ENCODE peak calls at places on chromosomes 3 and 15, in seven cellular contexts. One of them, this sample, is unnamed.

GRCh38 chr15:77734306-77734705 is 101.6 kb upstream of the LINGO1 start:
- DNase-seq in WERI-Rb-1: no peak
- DNase-seq in uterus: no peak
- DNase-seq in type B pancreatic cell: no peak
- DNase-seq in A549: no peak
- DNase-seq in AG09319: no peak
- DNase-seq in astrocyte of the spinal cord: no peak
- DNase-seq in this sample: no peak

GRCh38 chr3:71893702-71894479 is 108.9 kb upstream of the PROK2 start:
- DNase-seq in type B pancreatic cell: no peak
- DNase-seq in WERI-Rb-1: no peak
- DNase-seq in A549: no peak
- DNase-seq in uterus: no peak
- DNase-seq in astrocyte of the spinal cord: no peak
- DNase-seq in AG09319: no peak
- DNase-seq in this sample: no peak

GRCh38 chr15:59550520-59550919 is 61.1 kb upstream of the GCNT3 start:
- DNase-seq in WERI-Rb-1: no peak
- DNase-seq in A549: no peak
- DNase-seq in astrocyte of the spinal cord: no peak
- DNase-seq in type B pancreatic cell: no peak
- DNase-seq in uterus: no peak
- DNase-seq in AG09319: no peak
- DNase-seq in this sample: no peak

GRCh38 chr3:100463002-100463401 is 29.4 kb upstream of the TMEM45A start:
- DNase-seq in uterus: peak; percentile 45
- DNase-seq in astrocyte of the spinal cord: peak; percentile 73
- DNase-seq in WERI-Rb-1: peak; percentile 21
- DNase-seq in type B pancreatic cell: no peak
- DNase-seq in A549: peak; percentile 53
- DNase-seq in AG09319: peak; percentile 46
- DNase-seq in this sample: peak; percentile 50

GRCh38 chr3:50279255-50280016 is 549 bp downstream of the LSMEM2 start:
- DNase-seq in uterus: no peak
- DNase-seq in A549: no peak
- DNase-seq in astrocyte of the spinal cord: no peak
- DNase-seq in type B pancreatic cell: no peak
- DNase-seq in AG09319: no peak
- DNase-seq in WERI-Rb-1: no peak
- DNase-seq in this sample: no peak

GRCh38 chr15:48954538-48954937 is 9.2 kb downstream of the SHC4 start:
- DNase-seq in A549: no peak
- DNase-seq in WERI-Rb-1: no peak
- DNase-seq in astrocyte of the spinal cord: no peak
- DNase-seq in uterus: no peak
- DNase-seq in AG09319: no peak
- DNase-seq in type B pancreatic cell: no peak
- DNase-seq in this sample: no peak

GRCh38 chr3:5011555-5012256 is 32.5 kb downstream of the BHLHE40 start:
- DNase-seq in WERI-Rb-1: no peak
- DNase-seq in uterus: no peak
- DNase-seq in AG09319: no peak
- DNase-seq in A549: no peak
- DNase-seq in astrocyte of the spinal cord: no peak
- DNase-seq in type B pancreatic cell: no peak
- DNase-seq in this sample: no peak

GRCh38 chr3:46989146-46989810 is 9.8 kb downstream of the NBEAL2 start:
- DNase-seq in type B pancreatic cell: no peak
- DNase-seq in A549: no peak
- DNase-seq in AG09319: no peak
- DNase-seq in uterus: no peak
- DNase-seq in astrocyte of the spinal cord: no peak
- DNase-seq in WERI-Rb-1: no peak
- DNase-seq in this sample: no peak

GRCh38 chr3:140292684-140293083 is 357.7 kb downstream of the CLSTN2 start:
- DNase-seq in AG09319: peak; percentile 37
- DNase-seq in uterus: peak; percentile 30
- DNase-seq in A549: no peak
- DNase-seq in astrocyte of the spinal cord: peak; percentile 85
- DNase-seq in WERI-Rb-1: no peak
- DNase-seq in type B pancreatic cell: no peak
- DNase-seq in this sample: no peak

GRCh38 chr15:91412529-91412928 is 312.5 kb downstream of the SV2B start:
- DNase-seq in WERI-Rb-1: no peak
- DNase-seq in astrocyte of the spinal cord: no peak
- DNase-seq in type B pancreatic cell: no peak
- DNase-seq in uterus: no peak
- DNase-seq in AG09319: no peak
- DNase-seq in A549: no peak
- DNase-seq in this sample: no peak

GRCh38 chr3:20288050-20288449 is 102.0 kb upstream of the SGO1 start:
- DNase-seq in A549: no peak
- DNase-seq in AG09319: no peak
- DNase-seq in astrocyte of the spinal cord: no peak
- DNase-seq in uterus: no peak
- DNase-seq in type B pancreatic cell: no peak
- DNase-seq in WERI-Rb-1: no peak
- DNase-seq in this sample: no peak

GRCh38 chr15:95247068-95247984 is 1016.0 kb downstream of the MCTP2 start:
- DNase-seq in WERI-Rb-1: no peak
- DNase-seq in type B pancreatic cell: no peak
- DNase-seq in AG09319: peak; percentile 86
- DNase-seq in A549: peak; percentile 96
- DNase-seq in astrocyte of the spinal cord: peak; percentile 95
- DNase-seq in uterus: no peak
- DNase-seq in this sample: peak; percentile 73

GRCh38 chr3:183268361-183268760 is 15.3 kb downstream of the B3GNT5 start:
- DNase-seq in astrocyte of the spinal cord: no peak
- DNase-seq in type B pancreatic cell: no peak
- DNase-seq in WERI-Rb-1: no peak
- DNase-seq in AG09319: no peak
- DNase-seq in uterus: no peak
- DNase-seq in A549: no peak
- DNase-seq in this sample: no peak

GRCh38 chr3:47163023-47163989 is 607 bp downstream of the SETD2 start:
- DNase-seq in astrocyte of the spinal cord: peak; percentile 38
- DNase-seq in uterus: peak; percentile 23
- DNase-seq in type B pancreatic cell: peak; percentile 75
- DNase-seq in A549: no peak
- DNase-seq in WERI-Rb-1: peak; percentile 16
- DNase-seq in AG09319: no peak
- DNase-seq in this sample: peak; percentile 51

GRCh38 chr15:91559066-91559465 is 294.4 kb upstream of the SLCO3A1 start:
- DNase-seq in type B pancreatic cell: no peak
- DNase-seq in WERI-Rb-1: no peak
- DNase-seq in AG09319: no peak
- DNase-seq in A549: no peak
- DNase-seq in astrocyte of the spinal cord: no peak
- DNase-seq in uterus: no peak
- DNase-seq in this sample: no peak

GRCh38 chr15:36627566-36627965 is 48.1 kb downstream of the CDIN1 start:
- DNase-seq in A549: no peak
- DNase-seq in AG09319: no peak
- DNase-seq in WERI-Rb-1: no peak
- DNase-seq in type B pancreatic cell: no peak
- DNase-seq in astrocyte of the spinal cord: no peak
- DNase-seq in uterus: no peak
- DNase-seq in this sample: no peak

GRCh38 chr15:74614744-74615312 is 808 bp upstream of the CLK3 start:
- DNase-seq in AG09319: peak; percentile 54
- DNase-seq in A549: no peak
- DNase-seq in WERI-Rb-1: peak; percentile 77
- DNase-seq in type B pancreatic cell: peak; percentile 85
- DNase-seq in astrocyte of the spinal cord: peak; percentile 74
- DNase-seq in uterus: no peak
- DNase-seq in this sample: peak; percentile 85

GRCh38 chr3:78741066-78741645 is 1026.6 kb downstream of the ROBO1 start:
- DNase-seq in AG09319: no peak
- DNase-seq in astrocyte of the spinal cord: no peak
- DNase-seq in type B pancreatic cell: no peak
- DNase-seq in WERI-Rb-1: no peak
- DNase-seq in A549: no peak
- DNase-seq in uterus: no peak
- DNase-seq in this sample: no peak

GRCh38 chr3:181755959-181756358 is 44.2 kb downstream of the SOX2 start:
- DNase-seq in uterus: no peak
- DNase-seq in WERI-Rb-1: no peak
- DNase-seq in A549: no peak
- DNase-seq in astrocyte of the spinal cord: no peak
- DNase-seq in type B pancreatic cell: no peak
- DNase-seq in AG09319: no peak
- DNase-seq in this sample: no peak

GRCh38 chr3:190512666-190513065 is 1.2 kb upstream of the IL1RAP start:
- DNase-seq in AG09319: no peak
- DNase-seq in WERI-Rb-1: no peak
- DNase-seq in type B pancreatic cell: no peak
- DNase-seq in astrocyte of the spinal cord: no peak
- DNase-seq in A549: no peak
- DNase-seq in uterus: no peak
- DNase-seq in this sample: no peak

GRCh38 chr3:168165390-168166269 is 69.9 kb upstream of the GOLIM4 start:
- DNase-seq in uterus: peak; percentile 68
- DNase-seq in A549: peak; percentile 15
- DNase-seq in WERI-Rb-1: peak; percentile 56
- DNase-seq in astrocyte of the spinal cord: peak; percentile 75
- DNase-seq in type B pancreatic cell: no peak
- DNase-seq in AG09319: peak; percentile 47
- DNase-seq in this sample: peak; percentile 73
- TF ChIP-seq CTCF in uterus: peak; percentile 80
- TF ChIP-seq CTCF in A549: peak; percentile 79
- TF ChIP-seq CTCF in WERI-Rb-1: peak; percentile 56
- TF ChIP-seq CTCF in astrocyte of the spinal cord: peak; percentile 66
- TF ChIP-seq CTCF in type B pancreatic cell: peak; percentile 88
- TF ChIP-seq CTCF in AG09319: peak; percentile 70
- TF ChIP-seq CTCF in this sample: peak; percentile 86

DNA sequence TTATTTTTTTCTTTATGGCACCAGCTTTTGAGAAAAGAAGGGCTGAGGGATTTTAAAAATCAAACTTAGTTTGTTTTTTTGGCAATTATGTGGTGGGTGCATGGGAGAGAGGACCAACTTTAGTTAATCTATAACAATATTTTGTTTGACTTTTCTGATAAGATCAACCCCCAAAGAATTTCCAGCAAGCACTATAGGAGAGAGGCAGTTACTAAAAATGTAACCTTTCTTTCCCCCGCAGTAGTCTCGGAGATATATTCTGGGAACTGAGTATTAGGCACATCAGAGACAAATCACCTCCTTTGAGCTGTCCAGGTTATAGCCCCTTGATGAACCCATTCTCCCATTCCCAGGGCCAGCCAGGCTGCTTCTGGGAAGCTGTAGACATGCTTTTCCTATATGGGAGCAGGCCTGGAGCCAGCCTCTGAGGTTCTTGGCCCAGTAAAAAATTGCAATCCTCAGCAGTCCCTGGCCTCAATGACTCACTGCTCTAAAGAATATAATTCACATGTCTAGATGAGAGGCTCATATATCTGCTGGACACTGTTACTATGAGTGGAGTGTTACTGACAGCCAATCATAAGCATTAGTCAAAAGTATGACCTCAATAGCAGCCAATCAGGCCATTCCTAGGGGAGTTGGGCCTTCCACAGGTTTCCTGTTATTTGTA is 138.3 kb upstream of the AGBL1 start:
- DNase-seq in uterus: peak; percentile 33
- DNase-seq in A549: no peak
- DNase-seq in WERI-Rb-1: no peak
- DNase-seq in astrocyte of the spinal cord: peak; percentile 48
- DNase-seq in type B pancreatic cell: no peak
- DNase-seq in AG09319: no peak
- DNase-seq in this sample: no peak
- TF ChIP-seq CTCF in uterus: no peak
- TF ChIP-seq CTCF in A549: no peak
- TF ChIP-seq CTCF in WERI-Rb-1: no peak
- TF ChIP-seq CTCF in astrocyte of the spinal cord: no peak
- TF ChIP-seq CTCF in type B pancreatic cell: no peak
- TF ChIP-seq CTCF in AG09319: no peak
- TF ChIP-seq CTCF in this sample: no peak

GRCh38 chr3:14152233-14152962 is 26.0 kb downstream of the XPC start:
- DNase-seq in WERI-Rb-1: peak; percentile 59
- DNase-seq in A549: peak; percentile 41
- DNase-seq in type B pancreatic cell: no peak
- DNase-seq in AG09319: no peak
- DNase-seq in uterus: no peak
- DNase-seq in astrocyte of the spinal cord: no peak
- DNase-seq in this sample: peak; percentile 25

GRCh38 chr3:14150078-14150477 is 25.2 kb downstream of the TMEM43 start:
- DNase-seq in WERI-Rb-1: no peak
- DNase-seq in AG09319: no peak
- DNase-seq in A549: no peak
- DNase-seq in uterus: no peak
- DNase-seq in astrocyte of the spinal cord: no peak
- DNase-seq in type B pancreatic cell: peak; percentile 53
- DNase-seq in this sample: no peak

GRCh38 chr3:14151471-14152083 is 26.7 kb downstream of the TMEM43 start:
- DNase-seq in A549: no peak
- DNase-seq in uterus: no peak
- DNase-seq in AG09319: no peak
- DNase-seq in WERI-Rb-1: no peak
- DNase-seq in astrocyte of the spinal cord: no peak
- DNase-seq in type B pancreatic cell: no peak
- DNase-seq in this sample: no peak

GRCh38 chr3:14152963-14153355 is 25.4 kb downstream of the XPC start:
- DNase-seq in AG09319: no peak
- DNase-seq in A549: no peak
- DNase-seq in type B pancreatic cell: no peak
- DNase-seq in uterus: no peak
- DNase-seq in WERI-Rb-1: no peak
- DNase-seq in astrocyte of the spinal cord: no peak
- DNase-seq in this sample: no peak

DNA sequence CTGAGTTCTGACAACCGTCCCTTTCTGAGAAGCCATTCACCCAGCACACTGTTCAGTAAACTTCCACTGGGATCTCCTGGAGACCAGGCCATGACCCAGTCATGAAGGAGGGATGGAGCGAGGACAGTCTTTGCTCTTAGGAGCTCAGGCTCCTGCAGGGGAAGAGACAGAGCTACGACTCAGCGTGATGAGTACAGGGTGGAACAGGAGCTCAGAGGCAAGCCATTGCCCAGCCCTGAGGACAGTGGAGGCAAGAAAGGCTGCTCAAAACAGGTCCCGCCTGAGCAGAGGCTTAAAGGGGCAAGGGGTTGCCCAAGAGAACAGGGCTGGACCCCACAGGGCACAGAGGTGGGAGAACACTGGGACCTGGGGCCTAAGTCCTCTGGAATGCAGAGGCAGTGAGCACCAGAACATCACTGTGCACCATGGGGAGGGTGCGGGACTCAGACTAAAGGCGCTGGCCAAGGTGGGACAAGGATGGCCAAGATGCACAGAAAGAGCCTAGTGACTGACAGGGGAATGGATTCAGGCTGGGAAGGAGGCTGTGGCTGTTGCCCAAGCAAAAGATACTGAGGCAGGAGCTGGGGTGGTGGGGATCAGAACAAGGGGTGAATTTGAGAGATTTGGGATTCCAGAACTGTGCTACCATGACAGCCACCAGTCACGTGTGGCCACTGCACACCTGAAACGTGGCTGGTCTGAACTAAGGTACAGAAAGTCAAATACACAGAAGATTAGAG is 25.8 kb downstream of the TMEM43 start:
- DNase-seq in AG09319: no peak
- DNase-seq in WERI-Rb-1: no peak
- DNase-seq in uterus: no peak
- DNase-seq in type B pancreatic cell: peak; percentile 44
- DNase-seq in A549: no peak
- DNase-seq in astrocyte of the spinal cord: no peak
- DNase-seq in this sample: no peak
- TF ChIP-seq CTCF in AG09319: no peak
- TF ChIP-seq CTCF in WERI-Rb-1: no peak
- TF ChIP-seq CTCF in uterus: no peak
- TF ChIP-seq CTCF in type B pancreatic cell: no peak
- TF ChIP-seq CTCF in A549: no peak
- TF ChIP-seq CTCF in astrocyte of the spinal cord: no peak
- TF ChIP-seq CTCF in this sample: no peak

GRCh38 chr3:197753263-197753662 is 3.6 kb downstream of the FYTTD1 start:
- DNase-seq in type B pancreatic cell: no peak
- DNase-seq in AG09319: no peak
- DNase-seq in astrocyte of the spinal cord: no peak
- DNase-seq in A549: no peak
- DNase-seq in uterus: no peak
- DNase-seq in WERI-Rb-1: no peak
- DNase-seq in this sample: no peak
- TF ChIP-seq CTCF in type B pancreatic cell: peak; percentile 60
- TF ChIP-seq CTCF in AG09319: no peak
- TF ChIP-seq CTCF in astrocyte of the spinal cord: no peak
- TF ChIP-seq CTCF in A549: no peak
- TF ChIP-seq CTCF in uterus: no peak
- TF ChIP-seq CTCF in WERI-Rb-1: no peak
- TF ChIP-seq CTCF in this sample: no peak

This sample was measured in Calu3.